ENCODE peak calls at places on chromosome 4, in five cellular contexts. One of them, this sample, is unnamed. For H3K4me1, the result is how much of the 10 kb centered on the place peaks cover.

GRCh38 chr4:154720618-154721267 is 23.1 kb upstream of the LRAT start:
- DNase-seq in PC-3: no peak
- DNase-seq in H9: peak
- DNase-seq in mammary epithelial cell: peak
- DNase-seq in IMR-90: no peak
- DNase-seq in this sample: no peak

GRCh38 chr4:118981839-118982381 is 93.3 kb downstream of the SYNPO2 start:
- DNase-seq in H9: peak
- DNase-seq in PC-3: peak
- DNase-seq in IMR-90: peak
- DNase-seq in mammary epithelial cell: peak
- DNase-seq in this sample: peak

GRCh38 chr4:183838987-183839712 is 66.0 kb upstream of the STOX2 start:
- DNase-seq in IMR-90: peak
- DNase-seq in PC-3: peak
- DNase-seq in mammary epithelial cell: no peak
- DNase-seq in H9: no peak
- DNase-seq in this sample: no peak

GRCh38 chr4:76897522-76898384 is at the start of gene SOWAHB:
- DNase-seq in H9: peak
- DNase-seq in mammary epithelial cell: peak
- DNase-seq in PC-3: peak
- DNase-seq in IMR-90: no peak
- DNase-seq in this sample: peak

GRCh38 chr4:74415602-74416300 is 29.2 kb upstream of the AREG start:
- DNase-seq in PC-3: no peak
- DNase-seq in H9: no peak
- DNase-seq in mammary epithelial cell: peak
- DNase-seq in IMR-90: peak
- DNase-seq in this sample: no peak

GRCh38 chr4:77449162-77449561 is 156.5 kb upstream of the CXCL13 start:
- DNase-seq in PC-3: peak
- DNase-seq in IMR-90: no peak
- DNase-seq in H9: no peak
- DNase-seq in mammary epithelial cell: no peak
- DNase-seq in this sample: no peak

GRCh38 chr4:73139991-73140390 is 70.5 kb upstream of the COX18 start:
- DNase-seq in PC-3: no peak
- DNase-seq in mammary epithelial cell: no peak
- DNase-seq in H9: no peak
- DNase-seq in IMR-90: peak
- DNase-seq in this sample: no peak

GRCh38 chr4:176383273-176384077 is 63.7 kb downstream of the SPCS3 start:
- DNase-seq in IMR-90: peak
- DNase-seq in PC-3: peak
- DNase-seq in mammary epithelial cell: peak
- DNase-seq in H9: no peak
- DNase-seq in this sample: no peak

GRCh38 chr4:183722738-183723560 is 63.9 kb downstream of the TRAPPC11 start:
- DNase-seq in H9: peak
- DNase-seq in IMR-90: peak
- DNase-seq in mammary epithelial cell: peak
- DNase-seq in PC-3: peak
- DNase-seq in this sample: peak

GRCh38 chr4:129110931-129111330 is 15.0 kb downstream of the C4orf33 start:
- DNase-seq in H9: no peak
- DNase-seq in mammary epithelial cell: no peak
- DNase-seq in IMR-90: no peak
- DNase-seq in PC-3: no peak
- DNase-seq in this sample: no peak

GRCh38 chr4:15376594-15376993 is 51.2 kb upstream of the C1QTNF7 start:
- DNase-seq in IMR-90: peak
- DNase-seq in PC-3: peak
- DNase-seq in mammary epithelial cell: peak
- DNase-seq in H9: no peak
- DNase-seq in this sample: no peak

GRCh38 chr4:139672215-139672614 is 6.6 kb downstream of the MGST2 start:
- DNase-seq in PC-3: no peak
- DNase-seq in H9: no peak
- DNase-seq in IMR-90: peak
- DNase-seq in mammary epithelial cell: no peak
- DNase-seq in this sample: no peak

GRCh38 chr4:168586926-168587325 is 90.1 kb downstream of the PALLD start:
- DNase-seq in mammary epithelial cell: no peak
- DNase-seq in PC-3: no peak
- DNase-seq in H9: no peak
- DNase-seq in IMR-90: no peak
- DNase-seq in this sample: no peak

GRCh38 chr4:174156239-174156826 is 127.1 kb downstream of the FBXO8 start:
- DNase-seq in H9: no peak
- DNase-seq in mammary epithelial cell: peak
- DNase-seq in IMR-90: peak
- DNase-seq in PC-3: peak
- DNase-seq in this sample: no peak

GRCh38 chr4:76233534-76233933 is 18.0 kb upstream of the FAM47E start:
- DNase-seq in mammary epithelial cell: no peak
- DNase-seq in H9: no peak
- DNase-seq in PC-3: no peak
- DNase-seq in IMR-90: no peak
- DNase-seq in this sample: no peak

GRCh38 chr4:152363086-152363485 is 172.8 kb downstream of the FBXW7 start:
- DNase-seq in H9: no peak
- DNase-seq in mammary epithelial cell: no peak
- DNase-seq in PC-3: peak
- DNase-seq in IMR-90: peak
- DNase-seq in this sample: no peak

GRCh38 chr4:163810757-163811156 is 316.3 kb downstream of the TMA16 start:
- DNase-seq in PC-3: peak
- DNase-seq in mammary epithelial cell: no peak
- DNase-seq in IMR-90: no peak
- DNase-seq in H9: no peak
- DNase-seq in this sample: no peak

GRCh38 chr4:163818673-163819072 is 324.2 kb downstream of the TMA16 start:
- DNase-seq in H9: no peak
- DNase-seq in mammary epithelial cell: no peak
- DNase-seq in PC-3: no peak
- DNase-seq in IMR-90: no peak
- DNase-seq in this sample: no peak

GRCh38 chr4:163816494-163816893 is 322.0 kb downstream of the TMA16 start:
- DNase-seq in IMR-90: no peak
- DNase-seq in H9: no peak
- DNase-seq in PC-3: no peak
- DNase-seq in mammary epithelial cell: no peak
- DNase-seq in this sample: no peak

GRCh38 chr4:163815776-163816175 is 321.3 kb downstream of the TMA16 start:
- DNase-seq in mammary epithelial cell: no peak
- DNase-seq in PC-3: no peak
- DNase-seq in IMR-90: no peak
- DNase-seq in H9: no peak
- DNase-seq in this sample: no peak
- H3K27ac ChIP-seq in mammary epithelial cell: no peak
- H3K27ac ChIP-seq in PC-3: no peak
- H3K27ac ChIP-seq in IMR-90: no peak
- H3K27ac ChIP-seq in H9: no peak
- H3K27ac ChIP-seq in this sample: no peak

DNA sequence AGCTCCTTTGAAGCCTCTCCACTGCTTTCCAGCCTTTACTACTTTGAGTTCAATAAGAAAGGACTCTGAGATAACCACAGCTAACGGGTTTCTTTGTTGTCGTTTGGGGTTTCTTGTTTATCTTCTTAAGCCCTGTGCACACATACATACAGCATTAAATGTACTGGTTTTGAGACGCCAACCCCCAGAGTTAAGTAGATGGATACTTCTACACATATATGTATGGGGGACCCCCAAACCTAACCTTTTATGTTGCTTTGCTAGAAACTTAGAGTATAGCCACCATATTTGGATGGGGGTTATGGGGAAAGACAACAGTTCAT is 696 bp downstream of the CEP135 start:
- DNase-seq in H9: no peak
- DNase-seq in PC-3: no peak
- DNase-seq in IMR-90: no peak
- DNase-seq in mammary epithelial cell: no peak
- DNase-seq in this sample: no peak
- H3K9ac ChIP-seq in H9: peak
- H3K9ac ChIP-seq in PC-3: peak
- H3K9ac ChIP-seq in IMR-90: peak
- H3K9ac ChIP-seq in mammary epithelial cell: peak
- H3K9ac ChIP-seq in this sample: peak

GRCh38 chr4:24805036-24805435 is 9.7 kb downstream of the SOD3 start:
- DNase-seq in PC-3: no peak
- DNase-seq in IMR-90: no peak
- DNase-seq in mammary epithelial cell: peak
- DNase-seq in H9: no peak
- DNase-seq in this sample: no peak
- H3K4me1 ChIP-seq in PC-3: under half
- H3K4me1 ChIP-seq in IMR-90: under half
- H3K4me1 ChIP-seq in mammary epithelial cell: under half
- H3K4me1 ChIP-seq in H9: under half
- H3K4me1 ChIP-seq in this sample: under half

GRCh38 chr4:99382745-99383360 is 30.3 kb upstream of the ADH1C start:
- DNase-seq in IMR-90: peak
- DNase-seq in H9: no peak
- DNase-seq in mammary epithelial cell: no peak
- DNase-seq in PC-3: no peak
- DNase-seq in this sample: no peak
- H3K27ac ChIP-seq in IMR-90: peak
- H3K27ac ChIP-seq in H9: no peak
- H3K27ac ChIP-seq in mammary epithelial cell: no peak
- H3K27ac ChIP-seq in PC-3: no peak
- H3K27ac ChIP-seq in this sample: peak

This sample was measured in colonic mucosa.